ENCODE peak calls at places on chromosomes 4 and X, in eight cellular contexts. P is Karpas-422, N is sigmoid colon, O is fibroblast of the aortic adventitia, X is H7, Z is psoas muscle, F is left ventricle myocardium inferior, B is lower leg skin. U is an unnamed sample.

GRCh38 chr4:2408401-2408958 is 10.0 kb downstream of the ZFYVE28 start:
- DNase-seq in P (peak), N (no peak), O (no peak), X (peak), Z (no peak), F (no peak), B (no peak), U (no peak)

GRCh38 chr4:163063891-163064290 is 102.8 kb downstream of the NAF1 start:
- DNase-seq in P (no peak), N (no peak), O (no peak), X (no peak), Z (no peak), F (no peak), B (no peak), U (no peak)

GRCh38 chr4:72446353-72447055 is 122.5 kb downstream of the ADAMTS3 start:
- DNase-seq in P (no peak), N (no peak), O (peak), X (no peak), Z (no peak), F (no peak), B (no peak), U (no peak)

GRCh38 chr4:119559044-119559647 is 69.5 kb downstream of the PDE5A start:
- DNase-seq in P (peak), N (no peak), O (peak), X (peak), Z (no peak), F (no peak), B (no peak), U (no peak)

GRCh38 chr4:30399476-30399875 is 320.7 kb upstream of the PCDH7 start:
- DNase-seq in P (no peak), N (no peak), O (no peak), X (no peak), Z (no peak), F (no peak), B (no peak), U (no peak)

GRCh38 chr4:1497189-1497801 is 91.1 kb upstream of the NKX1-1 start:
- DNase-seq in P (no peak), N (no peak), O (no peak), X (no peak), Z (no peak), F (no peak), B (no peak), U (no peak)

GRCh38 chrX:69510914-69511513 is 6.9 kb downstream of the NALF2 start:
- DNase-seq in P (no peak), N (no peak), O (no peak), X (no peak), Z (no peak), F (no peak), B (no peak), U (no peak)

GRCh38 chr4:158020175-158020574 is 152.7 kb downstream of the GASK1B start:
- DNase-seq in P (no peak), N (peak), O (peak), X (no peak), Z (no peak), F (no peak), B (peak), U (no peak)

GRCh38 chr4:138494931-138495330 is 252.8 kb upstream of the SLC7A11 start:
- DNase-seq in P (peak), N (no peak), O (peak), X (peak), Z (no peak), F (no peak), B (no peak), U (no peak)

GRCh38 chr4:183722738-183723560 is 63.9 kb downstream of the TRAPPC11 start:
- DNase-seq in P (no peak), N (peak), O (peak), X (peak), Z (peak), F (peak), B (no peak), U (no peak)

GRCh38 chr4:11039494-11040142 is 355.1 kb upstream of the CLNK start:
- DNase-seq in P (no peak), N (no peak), O (no peak), X (no peak), Z (no peak), F (no peak), B (no peak), U (no peak)

GRCh38 chrX:1581132-1581531 is 10.3 kb upstream of the AKAP17A start:
- DNase-seq in P (peak), N (no peak), O (no peak), X (peak), Z (no peak), F (no peak), B (peak), U (no peak)

GRCh38 chr4:70831293-70831692 is 8.4 kb downstream of the GRSF1 start:
- DNase-seq in P (no peak), N (no peak), O (no peak), X (no peak), Z (no peak), F (no peak), B (no peak), U (no peak)

GRCh38 chr4:26048378-26048882 is 134.4 kb downstream of the SMIM20 start:
- DNase-seq in P (no peak), N (peak), O (peak), X (no peak), Z (peak), F (peak), B (peak), U (no peak)

GRCh38 chr4:5399790-5400421 is 308.5 kb downstream of the EVC2 start:
- DNase-seq in P (peak), N (no peak), O (peak), X (peak), Z (no peak), F (no peak), B (no peak), U (no peak)

GRCh38 chrX:115690554-115691216 is 129.7 kb downstream of the PLS3 start:
- DNase-seq in P (peak), N (peak), O (peak), X (peak), Z (no peak), F (no peak), B (peak), U (no peak)

GRCh38 chrX:115693476-115693875 is 132.5 kb downstream of the PLS3 start:
- DNase-seq in P (no peak), N (no peak), O (no peak), X (no peak), Z (no peak), F (no peak), B (no peak), U (no peak)

GRCh38 chrX:115694028-115694427 is 133.1 kb downstream of the PLS3 start:
- DNase-seq in P (no peak), N (no peak), O (no peak), X (no peak), Z (no peak), F (no peak), B (no peak), U (no peak)

GRCh38 chrX:115687595-115687994 is 126.6 kb downstream of the PLS3 start:
- DNase-seq in P (no peak), N (no peak), O (no peak), X (no peak), Z (no peak), F (no peak), B (no peak), U (no peak)

DNA sequence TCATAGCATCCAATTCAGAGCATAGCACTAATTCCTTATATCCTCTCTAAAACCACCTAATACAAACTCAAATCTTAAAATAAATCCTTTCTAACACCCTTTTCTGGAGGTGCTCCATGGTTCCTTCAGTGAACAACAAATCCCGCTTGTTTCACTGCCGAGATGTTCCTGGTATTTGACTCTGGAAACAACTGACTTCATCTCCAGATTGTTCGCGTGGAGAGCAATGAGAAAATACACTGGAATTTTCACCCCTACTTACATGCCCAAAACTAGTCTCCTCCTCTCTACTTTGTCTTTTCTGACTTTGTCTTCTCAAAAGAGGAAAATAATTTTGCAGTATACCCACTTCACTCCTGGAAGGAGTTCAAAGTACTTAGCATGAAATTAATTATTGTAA is 129.0 kb downstream of the PLS3 start:
- DNase-seq in P (no peak), N (no peak), O (peak), X (no peak), Z (no peak), F (no peak), B (no peak), U (no peak)
- H3K4me3 ChIP-seq in P (no peak), N (no peak), O (no peak), X (no peak), Z (no peak), F (no peak), B (no peak), U (peak)

DNA sequence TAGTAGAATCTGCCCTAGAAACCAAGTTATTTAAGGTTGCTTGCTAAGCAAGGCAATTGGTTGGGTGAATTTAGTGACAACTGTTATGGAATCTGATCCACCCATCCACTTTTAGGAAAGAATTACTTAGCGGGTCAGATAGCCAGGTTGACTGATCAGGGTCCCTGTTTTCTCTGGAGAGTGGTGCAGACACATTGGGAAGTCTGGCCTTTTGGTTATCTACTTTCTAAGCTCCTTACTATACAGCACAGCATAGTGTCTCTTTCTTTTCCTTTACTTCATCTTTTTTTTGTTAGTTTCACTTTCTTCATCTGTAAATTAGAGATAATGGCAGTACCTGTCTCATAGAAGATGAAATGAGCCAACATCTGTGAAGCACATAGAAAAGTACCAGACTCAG is 7.4 kb downstream of the HERC3 start:
- DNase-seq in P (no peak), N (no peak), O (no peak), X (no peak), Z (no peak), F (no peak), B (no peak), U (no peak)
- H3K4me3 ChIP-seq in P (no peak), N (no peak), O (peak), X (no peak), Z (peak), F (peak), B (no peak), U (peak)

GRCh38 chrX:101079223-101079622 is 544 bp downstream of the TMEM35A start:
- DNase-seq in P (no peak), N (no peak), O (peak), X (no peak), Z (no peak), F (no peak), B (no peak), U (no peak)
- H3K4me3 ChIP-seq in P (no peak), N (peak), O (peak), X (peak), Z (peak), F (peak), B (no peak), U (peak)

DNA sequence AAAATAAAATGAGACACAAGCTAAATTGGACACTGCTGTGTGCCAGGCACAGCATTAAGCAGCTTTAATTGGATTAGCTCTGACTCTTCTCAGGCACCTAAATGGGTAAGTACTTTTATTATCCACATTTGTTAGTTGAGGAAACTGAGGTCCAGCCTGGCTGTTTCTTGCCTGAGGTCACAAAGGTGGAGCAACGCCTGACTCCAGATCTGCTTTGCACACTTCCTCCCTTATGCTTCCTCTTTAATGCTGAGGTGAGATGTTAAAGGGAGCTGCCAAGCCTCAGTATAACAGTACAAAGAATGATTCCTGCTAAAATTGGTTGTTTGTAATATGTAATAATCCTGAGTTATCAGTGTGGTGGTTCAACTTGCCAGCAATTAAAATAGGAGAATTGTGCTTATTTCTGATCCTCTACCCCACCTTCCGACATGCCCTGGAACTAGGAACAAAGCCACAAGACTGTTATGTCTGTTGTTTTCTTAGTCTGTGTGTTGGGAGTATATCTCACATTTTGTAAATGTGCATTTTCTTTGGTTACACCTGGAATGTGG is 74.4 kb downstream of the AFF1 start:
- DNase-seq in P (peak), N (no peak), O (no peak), X (no peak), Z (no peak), F (no peak), B (no peak), U (no peak)
- H3K4me3 ChIP-seq in P (no peak), N (peak), O (peak), X (no peak), Z (peak), F (peak), B (no peak), U (peak)

U was measured in coronary artery.